ENCODE peak calls at places on chromosomes 6 and 20, in seven cellular contexts. H is OCI-LY7, I is mammary epithelial cell, D is heart right ventricle, L is HFF-Myc, N is GM12878, K is breast epithelium. G is an unnamed sample.

GRCh38 chr6:167031082-167031709 is 32.0 kb downstream of the CEP43 start:
- DNase-seq in H (no peak), I (peak), D (no peak), L (no peak), N (no peak), K (peak), G (no peak)

GRCh38 chr6:132960720-132961119 is 146.4 kb downstream of the RPS12 start:
- DNase-seq in H (no peak), I (peak), D (no peak), L (no peak), N (no peak), K (no peak), G (peak)

GRCh38 chr20:63434599-63435378 is 37.7 kb downstream of the KCNQ2 start:
- DNase-seq in H (peak), I (peak), D (peak), L (peak), N (peak), K (no peak), G (no peak)

GRCh38 chr20:14142964-14143627 is 147.8 kb downstream of the MACROD2 start:
- DNase-seq in H (no peak), I (peak), D (no peak), L (no peak), N (no peak), K (no peak), G (peak)

GRCh38 chr6:36853325-36853724 is 14.1 kb upstream of the CPNE5 start:
- DNase-seq in H (no peak), I (peak), D (no peak), L (peak), N (no peak), K (no peak), G (peak)

GRCh38 chr20:63232235-63233060 is 3.3 kb upstream of the BIRC7 start:
- DNase-seq in H (no peak), I (no peak), D (no peak), L (peak), N (no peak), K (no peak), G (peak)

GRCh38 chr6:42572523-42572922 is 8.7 kb downstream of the UBR2 start:
- DNase-seq in H (peak), I (no peak), D (no peak), L (no peak), N (peak), K (no peak), G (no peak)

GRCh38 chr20:41009960-41010359 is 18.7 kb upstream of the TOP1 start:
- DNase-seq in H (no peak), I (no peak), D (no peak), L (no peak), N (no peak), K (no peak), G (no peak)

GRCh38 chr6:154705471-154706113 is 27.6 kb upstream of the SCAF8 start:
- DNase-seq in H (peak), I (no peak), D (no peak), L (peak), N (no peak), K (no peak), G (no peak)

GRCh38 chr6:40398810-40399477 is 188.2 kb downstream of the LRFN2 start:
- DNase-seq in H (no peak), I (no peak), D (no peak), L (no peak), N (no peak), K (no peak), G (no peak)

GRCh38 chr6:26032387-26033131 is 54.7 kb upstream of the HFE start:
- DNase-seq in H (peak), I (peak), D (no peak), L (no peak), N (peak), K (no peak), G (no peak)

GRCh38 chr6:31736768-31737314 is 511 bp upstream of the CLIC1 start:
- DNase-seq in H (no peak), I (no peak), D (no peak), L (no peak), N (no peak), K (no peak), G (no peak)

GRCh38 chr6:35181933-35182612 is 31.7 kb upstream of the SCUBE3 start:
- DNase-seq in H (no peak), I (peak), D (no peak), L (peak), N (no peak), K (peak), G (peak)

GRCh38 chr20:21162631-21163030 is 36.7 kb downstream of the KIZ start:
- DNase-seq in H (no peak), I (peak), D (no peak), L (no peak), N (no peak), K (no peak), G (no peak)

GRCh38 chr6:107114872-107115694 is at the start of gene BEND3:
- DNase-seq in H (peak), I (peak), D (peak), L (no peak), N (no peak), K (no peak), G (no peak)

GRCh38 chr6:11224252-11224965 is 8.1 kb downstream of the NEDD9 start:
- DNase-seq in H (no peak), I (no peak), D (no peak), L (no peak), N (peak), K (no peak), G (no peak)

GRCh38 chr6:46954819-46955520 is 33.2 kb upstream of the ADGRF5 start:
- DNase-seq in H (no peak), I (peak), D (peak), L (no peak), N (no peak), K (no peak), G (no peak)

GRCh38 chr6:56954389-56955170 is at the start of gene BEND6:
- DNase-seq in H (no peak), I (peak), D (peak), L (no peak), N (no peak), K (no peak), G (peak)

GRCh38 chr20:37542281-37542680 is 14.6 kb upstream of the BLCAP start:
- DNase-seq in H (no peak), I (no peak), D (no peak), L (no peak), N (no peak), K (no peak), G (no peak)

GRCh38 chr6:142545147-142545546 is 243.3 kb downstream of the ADGRG6 start:
- DNase-seq in H (no peak), I (no peak), D (no peak), L (no peak), N (no peak), K (no peak), G (no peak)

GRCh38 chr6:93176070-93176469 is 243.3 kb downstream of the EPHA7 start:
- DNase-seq in H (peak), I (no peak), D (no peak), L (no peak), N (peak), K (no peak), G (no peak)

GRCh38 chr6:160791981-160792418 is 90.0 kb downstream of the PLG start:
- DNase-seq in H (no peak), I (peak), D (no peak), L (no peak), N (no peak), K (no peak), G (no peak)

GRCh38 chr6:71190809-71191208 is 97.8 kb upstream of the OGFRL1 start:
- DNase-seq in H (peak), I (peak), D (no peak), L (no peak), N (no peak), K (no peak), G (peak)

GRCh38 chr20:11153819-11154218 is 480.0 kb upstream of the JAG1 start:
- DNase-seq in H (no peak), I (no peak), D (no peak), L (no peak), N (no peak), K (no peak), G (no peak)

DNA sequence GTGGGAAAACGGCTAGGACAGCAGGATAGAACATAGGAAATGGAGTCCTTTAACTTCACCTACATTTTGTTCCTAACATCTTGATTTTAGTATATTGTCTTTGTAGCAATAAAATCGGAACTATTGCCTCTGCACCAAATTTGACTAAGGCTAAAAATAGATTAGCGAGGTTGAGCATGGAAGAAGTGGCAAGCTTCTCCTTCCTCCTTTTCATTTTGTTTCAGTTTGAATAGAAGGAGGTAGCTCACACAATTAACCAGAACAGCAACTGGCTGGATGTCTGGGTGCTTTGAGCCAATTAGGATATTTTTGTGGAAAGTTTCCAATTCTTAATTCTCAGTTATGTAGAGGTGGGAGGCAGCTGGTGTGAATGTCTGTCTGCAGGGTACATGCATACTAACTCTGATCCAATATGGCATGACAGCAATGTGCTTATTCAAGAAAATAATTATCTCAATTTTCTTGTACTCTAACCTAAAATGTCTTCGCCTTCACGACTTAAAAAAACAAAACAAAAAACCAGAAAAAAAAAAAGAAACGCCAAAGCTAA is 3.1 kb upstream of the HECA start:
- DNase-seq in H (peak), I (no peak), D (no peak), L (no peak), N (no peak), K (no peak), G (no peak)
- TF ChIP-seq CTCF in H (no peak), I (no peak), D (no peak), L (no peak), N (no peak), K (no peak), G (no peak)

GRCh38 chr20:48364055-48364454 is 463.7 kb downstream of the PREX1 start:
- DNase-seq in H (no peak), I (no peak), D (no peak), L (no peak), N (no peak), K (no peak), G (no peak)
- H3K4me3 ChIP-seq in H (no peak), I (no peak), D (no peak), L (no peak), N (no peak), K (no peak), G (no peak)

GRCh38 chr20:46118481-46119020 is 437 bp downstream of the CD40 start:
- DNase-seq in H (peak), I (no peak), D (peak), L (no peak), N (no peak), K (no peak), G (no peak)
- TF ChIP-seq CTCF in H (no peak), I (no peak), D (no peak), L (no peak), N (no peak), K (no peak), G (no peak)

DNA sequence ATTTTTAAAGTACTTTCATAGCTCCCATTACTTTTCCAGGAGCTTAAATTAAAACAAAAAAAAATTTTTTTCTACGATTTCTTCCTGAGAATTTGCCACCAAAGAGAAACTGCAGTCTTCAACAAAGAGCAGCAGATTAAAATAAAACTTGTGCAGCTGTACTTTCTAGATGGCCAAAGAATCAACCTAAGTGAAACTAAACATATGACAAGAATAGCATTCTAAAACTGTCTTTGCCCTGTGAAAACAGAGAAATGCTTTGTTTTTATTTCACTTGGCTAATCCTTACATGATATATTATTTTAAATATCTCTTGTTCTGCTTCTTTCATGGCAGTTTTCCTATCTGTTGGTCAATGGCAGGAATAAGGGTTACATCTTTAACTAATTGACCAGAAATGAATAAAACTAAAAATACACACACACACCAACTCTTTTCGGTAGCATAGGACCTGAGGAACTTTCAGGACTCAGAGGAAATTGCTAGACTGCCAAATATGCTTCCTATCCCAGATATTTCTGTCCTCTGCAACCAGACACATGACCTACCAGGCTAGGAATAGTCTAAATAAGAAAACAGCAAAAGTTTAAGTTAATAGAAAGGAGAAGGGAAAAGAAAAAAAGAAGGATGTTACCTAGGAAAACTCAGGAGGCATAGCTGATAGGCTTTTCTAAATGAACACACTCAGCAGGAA is 74.8 kb downstream of the MAP3K5 start:
- DNase-seq in H (peak), I (no peak), D (no peak), L (no peak), N (peak), K (no peak), G (no peak)
- H3K4me3 ChIP-seq in H (peak), I (no peak), D (peak), L (no peak), N (peak), K (no peak), G (no peak)

DNA sequence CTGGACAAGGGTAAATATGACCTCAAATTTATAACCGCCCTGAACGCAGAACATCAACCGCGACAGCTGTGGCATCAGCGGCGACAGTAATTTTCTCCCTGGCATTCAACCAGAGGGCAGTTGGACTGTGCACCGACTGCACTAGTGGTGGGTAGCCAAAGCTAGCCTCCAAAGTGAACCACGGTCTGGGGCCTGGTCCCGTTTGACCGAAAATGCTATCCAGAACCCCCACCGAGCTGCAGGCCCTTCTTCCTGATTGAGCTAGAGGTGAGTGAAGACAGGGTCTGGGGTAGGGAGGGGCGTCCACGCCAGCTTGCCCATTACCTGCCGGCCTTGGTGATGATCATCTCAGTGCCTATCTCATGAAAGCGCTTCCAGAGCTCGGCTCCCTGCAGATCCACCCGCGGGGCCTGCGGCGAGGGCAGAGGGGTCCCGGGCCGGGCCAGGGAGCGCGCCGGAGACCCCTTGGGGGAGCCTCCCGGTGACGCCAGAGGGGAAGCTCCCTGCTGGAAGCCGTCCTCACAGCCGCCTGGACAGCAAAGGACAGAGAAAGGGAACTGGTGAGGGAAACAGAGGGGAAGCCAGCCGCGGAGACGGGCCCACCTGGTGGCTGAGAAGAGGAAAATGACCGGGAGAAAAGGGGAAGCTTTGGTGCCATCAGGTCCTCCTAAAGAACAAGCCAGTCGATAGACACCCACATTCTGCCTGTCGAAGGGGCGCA is 2.0 kb downstream of the TBX18 start:
- DNase-seq in H (no peak), I (peak), D (no peak), L (no peak), N (no peak), K (no peak), G (no peak)
- TF ChIP-seq CTCF in H (no peak), I (no peak), D (no peak), L (no peak), N (no peak), K (no peak), G (peak)

DNA sequence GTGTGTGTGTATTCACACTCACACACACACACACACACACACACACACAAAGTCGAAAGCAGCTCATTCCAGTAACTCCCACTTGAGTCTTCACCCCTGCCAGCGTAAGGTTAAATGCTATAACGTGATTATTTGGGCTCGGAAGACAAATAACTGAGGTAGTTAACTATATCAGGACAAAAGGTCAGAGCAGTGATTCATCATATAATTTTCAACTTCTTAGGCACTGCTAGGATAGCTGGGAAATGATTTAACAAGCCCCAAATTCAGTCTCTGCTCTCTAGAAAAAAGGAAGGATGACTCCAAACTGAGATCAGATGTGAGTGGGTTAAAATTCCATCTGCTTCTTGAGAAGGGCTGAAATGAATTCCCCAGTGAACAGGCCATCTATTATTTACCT is 30.7 kb downstream of the HDGFL1 start:
- DNase-seq in H (no peak), I (no peak), D (no peak), L (no peak), N (no peak), K (no peak), G (no peak)
- H3K4me3 ChIP-seq in H (no peak), I (no peak), D (no peak), L (no peak), N (no peak), K (no peak), G (no peak)

DNA sequence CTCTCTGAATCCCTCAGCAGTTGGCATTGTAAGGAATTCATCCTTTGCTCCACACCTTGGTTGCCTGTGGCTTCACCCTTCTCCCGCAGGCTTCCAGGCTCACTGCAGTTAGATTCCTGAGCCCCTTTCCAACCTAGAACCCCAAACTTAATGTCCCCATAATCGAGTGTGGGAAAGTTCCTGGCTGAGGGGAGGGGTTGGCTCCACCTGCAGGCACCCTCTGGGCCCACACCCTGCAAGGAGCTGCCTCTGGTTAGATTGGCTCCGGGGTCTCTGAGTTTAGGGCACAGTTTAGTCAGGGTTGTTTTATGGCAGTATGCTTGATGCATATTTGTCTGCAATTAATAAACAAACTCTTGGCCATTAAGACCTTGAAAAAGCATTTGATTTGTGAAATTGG is 63.4 kb downstream of the MTHFD1L start:
- DNase-seq in H (no peak), I (no peak), D (no peak), L (no peak), N (no peak), K (no peak), G (no peak)
- TF ChIP-seq CTCF in H (peak), I (peak), D (peak), L (peak), N (peak), K (no peak), G (peak)

GRCh38 chr20:38834868-38835267 is 29.4 kb downstream of the PPP1R16B start:
- DNase-seq in H (no peak), I (no peak), D (no peak), L (no peak), N (no peak), K (no peak), G (no peak)
- H3K4me3 ChIP-seq in H (no peak), I (no peak), D (no peak), L (no peak), N (no peak), K (no peak), G (no peak)

GRCh38 chr6:23415819-23416427 is 710.1 kb upstream of the NRSN1 start:
- DNase-seq in H (no peak), I (no peak), D (no peak), L (no peak), N (no peak), K (no peak), G (no peak)

GRCh38 chr6:23413327-23414203 is 712.5 kb upstream of the NRSN1 start:
- DNase-seq in H (no peak), I (no peak), D (no peak), L (no peak), N (no peak), K (no peak), G (no peak)

GRCh38 chr6:23412770-23413169 is 713.2 kb upstream of the NRSN1 start:
- DNase-seq in H (no peak), I (no peak), D (no peak), L (no peak), N (no peak), K (no peak), G (no peak)

GRCh38 chr6:23414922-23415321 is 711.1 kb upstream of the NRSN1 start:
- DNase-seq in H (no peak), I (no peak), D (no peak), L (no peak), N (no peak), K (no peak), G (no peak)

GRCh38 chr6:23414204-23414501 is 711.9 kb upstream of the NRSN1 start:
- DNase-seq in H (no peak), I (peak), D (peak), L (peak), N (peak), K (no peak), G (peak)
- TF ChIP-seq CTCF in H (no peak), I (no peak), D (peak), L (peak), N (no peak), K (no peak), G (peak)

G was measured in astrocyte of the cerebellum.